ENCODE peak calls at places on chromosomes 3 and 15, in four cellular contexts. P, E, L and S are unnamed samples.

GRCh38 chr3:49805884-49806701 is 3.0 kb downstream of the INKA1 start:
- DNase-seq in L (no peak), E (peak; percentile 44), P (peak; percentile 49), S (no peak)

GRCh38 chr3:10357592-10358308 is 36.8 kb upstream of the SEC13 start:
- DNase-seq in L (peak; percentile 77), E (no peak), P (no peak), S (peak; percentile 73)

GRCh38 chr15:78207641-78208340 is 26.6 kb downstream of the ACSBG1 start:
- DNase-seq in E (no peak), L (no peak), P (no peak), S (no peak)

GRCh38 chr3:4166540-4166939 is 136.6 kb upstream of the SETMAR start:
- DNase-seq in E (no peak), L (no peak), P (no peak), S (no peak)

GRCh38 chr3:117278424-117279190 is 569.0 kb downstream of the TUSC7 start:
- DNase-seq in E (peak; percentile 51), P (no peak), L (no peak), S (peak; percentile 0)

GRCh38 chr3:122318620-122319019 is 6.4 kb upstream of the CSTA start:
- DNase-seq in L (no peak), E (no peak), P (no peak), S (peak; percentile 88)

GRCh38 chr3:142046320-142047020 is 102.9 kb downstream of the TFDP2 start:
- DNase-seq in P (no peak), E (no peak), L (no peak), S (no peak)

GRCh38 chr3:94665922-94666321 is 603.1 kb downstream of the NSUN3 start:
- DNase-seq in P (no peak), E (no peak), L (no peak), S (no peak)

GRCh38 chr3:173970206-173970605 is 572.7 kb downstream of the NLGN1 start:
- DNase-seq in P (no peak), L (no peak), E (no peak), S (no peak)

GRCh38 chr3:105906834-105907233 is 38.0 kb upstream of the CBLB start:
- DNase-seq in L (peak; percentile 10), E (no peak), P (no peak), S (peak; percentile 40)

GRCh38 chr3:39112113-39112512 is 4.6 kb downstream of the TTC21A start:
- DNase-seq in L (no peak), E (no peak), P (no peak), S (no peak)

GRCh38 chr3:181705081-181705480 is 6.6 kb upstream of the SOX2 start:
- DNase-seq in E (no peak), L (no peak), P (no peak), S (no peak)

GRCh38 chr3:14518432-14518802 is 21.7 kb downstream of the GRIP2 start:
- DNase-seq in E (no peak), P (no peak), L (no peak), S (no peak)

GRCh38 chr15:96330064-96330449 is 443 bp upstream of the NR2F2 start:
- DNase-seq in E (peak; percentile 66), P (no peak), L (peak; percentile 85), S (peak; percentile 68)

GRCh38 chr3:41290736-41291135 is 91.4 kb downstream of the CTNNB1 start:
- DNase-seq in E (no peak), L (no peak), P (no peak), S (no peak)